ENCODE peak calls at places on chromosomes 12 and 14, in four cellular contexts. D, I, K and E are unnamed samples.

GRCh38 chr12:12983420-12984035 is 16.5 kb downstream of the HEBP1 start:
- DNase-seq in D (peak), I (peak), K (peak), E (peak)

GRCh38 chr12:113912761-113913295 is 53.3 kb downstream of the RBM19 start:
- DNase-seq in D (peak), I (peak), K (peak), E (peak)

GRCh38 chr14:104851896-104852663 is 13.0 kb upstream of the CEP170B start:
- DNase-seq in D (peak), I (no peak), K (no peak), E (no peak)

GRCh38 chr14:64218344-64219240 is 75.6 kb downstream of the ESR2 start:
- DNase-seq in D (no peak), I (no peak), K (peak), E (no peak)

GRCh38 chr14:59540852-59541251 is 35.8 kb downstream of the CCDC175 start:
- DNase-seq in D (no peak), I (no peak), K (no peak), E (no peak)

GRCh38 chr14:103366741-103367140 is 18.5 kb upstream of the MARK3 start:
- DNase-seq in D (no peak), I (no peak), K (no peak), E (no peak)

GRCh38 chr14:100056964-100057817 is 8.0 kb upstream of the EVL start:
- DNase-seq in D (peak), I (peak), K (peak), E (peak)

GRCh38 chr12:4587108-4587507 is 25.1 kb downstream of the DYRK4 start:
- DNase-seq in D (no peak), I (no peak), K (no peak), E (no peak)

GRCh38 chr14:44847910-44848309 is 113.8 kb downstream of the KLHL28 start:
- DNase-seq in D (no peak), I (peak), K (no peak), E (peak)

GRCh38 chr14:85350667-85351066 is 179.3 kb upstream of the FLRT2 start:
- DNase-seq in D (no peak), I (no peak), K (no peak), E (no peak)

GRCh38 chr12:27331299-27331926 is 1.2 kb upstream of the BMAL2 start:
- DNase-seq in D (peak), I (peak), K (peak), E (peak)

GRCh38 chr12:32033411-32033810 is 73.2 kb upstream of the BICD1 start:
- DNase-seq in D (no peak), I (no peak), K (no peak), E (no peak)

GRCh38 chr12:108798551-108799221 is 58.7 kb downstream of the SSH1 start:
- DNase-seq in D (peak), I (peak), K (no peak), E (peak)

GRCh38 chr12:53696285-53696654 is 20.4 kb upstream of the ATP5MC2 start:
- DNase-seq in D (peak), I (peak), K (peak), E (peak)
- H3K4me3 ChIP-seq in D (no peak), I (no peak), K (no peak), E (no peak)

GRCh38 chr14:75283162-75283883 is 4.7 kb downstream of the FOS start:
- DNase-seq in D (no peak), I (peak), K (no peak), E (peak)

GRCh38 chr14:75285331-75285730 is 6.7 kb downstream of the FOS start:
- DNase-seq in D (no peak), I (no peak), K (no peak), E (no peak)

GRCh38 chr14:75289840-75290388 is 11.3 kb downstream of the FOS start:
- DNase-seq in D (no peak), I (no peak), K (no peak), E (no peak)

GRCh38 chr14:75283884-75284563 is 5.4 kb downstream of the FOS start:
- DNase-seq in D (no peak), I (peak), K (no peak), E (no peak)

DNA sequence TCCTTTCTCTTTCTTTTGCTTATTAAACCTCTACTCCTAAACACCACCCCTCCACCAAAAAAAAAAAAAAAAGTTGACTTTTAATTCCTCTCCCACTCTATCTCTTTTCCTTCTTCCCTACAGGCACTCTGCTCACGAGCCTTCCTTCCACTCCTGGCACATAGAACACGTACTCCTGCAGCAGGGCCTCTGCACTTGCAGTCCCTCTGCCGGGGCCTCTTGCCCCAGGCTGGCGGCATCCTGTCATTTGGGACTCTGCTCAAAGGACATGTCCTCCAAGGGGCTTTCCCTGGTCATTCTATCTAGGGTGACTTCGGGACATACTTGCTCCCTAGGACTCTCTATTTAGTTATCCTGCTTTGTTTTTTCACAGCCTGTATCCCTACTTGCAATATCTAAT is 7.7 kb downstream of the FOS start:
- DNase-seq in D (no peak), I (no peak), K (no peak), E (no peak)
- TF ChIP-seq CTCF in D (no peak), I (no peak), K (no peak), E (no peak)

GRCh38 chr12:106675651-106676435 is 93.0 kb downstream of the RFX4 start:
- DNase-seq in D (no peak), I (no peak), K (no peak), E (no peak)

GRCh38 chr12:106670131-106670530 is 87.3 kb downstream of the RFX4 start:
- DNase-seq in D (no peak), I (no peak), K (no peak), E (no peak)

GRCh38 chr12:106671840-106672239 is 89.0 kb downstream of the RFX4 start:
- DNase-seq in D (no peak), I (no peak), K (peak), E (no peak)

GRCh38 chr12:106672308-106673085 is 89.7 kb downstream of the RFX4 start:
- DNase-seq in D (no peak), I (no peak), K (no peak), E (no peak)

GRCh38 chr12:106673151-106673550 is 90.3 kb downstream of the RFX4 start:
- DNase-seq in D (no peak), I (no peak), K (peak), E (no peak)
- H3K4me3 ChIP-seq in D (no peak), I (no peak), K (no peak), E (no peak)

GRCh38 chr12:20624718-20625117 is 70.4 kb upstream of the SLCO1C1 start:
- DNase-seq in D (peak), I (peak), K (no peak), E (peak)
- TF ChIP-seq CTCF in D (peak), I (peak), K (no peak), E (peak)

GRCh38 chr12:16612647-16613046 is 6.7 kb upstream of the LMO3 start:
- DNase-seq in D (peak), I (peak), K (no peak), E (no peak)

GRCh38 chr12:16610006-16610520 is 4.1 kb upstream of the LMO3 start:
- DNase-seq in D (no peak), I (no peak), K (no peak), E (no peak)

GRCh38 chr12:16609140-16609539 is 3.2 kb upstream of the LMO3 start:
- DNase-seq in D (no peak), I (no peak), K (no peak), E (no peak)

GRCh38 chr12:16611146-16611545 is 5.2 kb upstream of the LMO3 start:
- DNase-seq in D (no peak), I (no peak), K (peak), E (no peak)

DNA sequence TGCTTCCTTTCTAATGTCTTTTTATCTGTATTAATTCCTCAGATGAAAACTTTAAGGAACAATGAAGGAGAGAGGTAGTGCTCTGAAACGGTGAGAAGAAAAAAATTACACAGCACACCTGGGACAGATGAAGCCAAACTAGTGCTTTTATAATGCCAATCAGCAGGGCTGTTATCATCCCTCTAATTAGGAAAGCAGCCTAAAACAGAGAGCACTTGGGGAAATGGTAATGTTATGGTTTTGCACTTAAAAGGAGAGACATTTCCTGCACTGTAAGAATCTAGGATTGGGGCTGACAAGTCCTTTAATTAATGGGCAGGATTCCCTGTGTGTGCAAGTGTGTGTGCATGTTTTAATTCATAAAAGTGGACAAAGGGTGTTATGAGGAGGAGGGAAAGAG is 4.8 kb upstream of the LMO3 start:
- DNase-seq in D (no peak), I (no peak), K (no peak), E (no peak)
- H3K4me3 ChIP-seq in D (no peak), I (no peak), K (peak), E (no peak)